ENCODE peak calls at places on chromosomes 13 and 19, in four cellular contexts. A, H, F and N are unnamed samples.

GRCh38 chr13:103878891-103879605 is 812.8 kb upstream of the SLC10A2 start:
- DNase-seq in A (no peak), H (no peak), F (no peak), N (no peak)

GRCh38 chr13:72662548-72662947 is 64.9 kb downstream of the MZT1 start:
- DNase-seq in A (no peak), H (no peak), F (no peak), N (no peak)

GRCh38 chr19:6414033-6414643 is 10.5 kb downstream of the KHSRP start:
- DNase-seq in A (no peak), H (no peak), F (no peak), N (no peak)

GRCh38 chr19:18672606-18673337 is 10.7 kb upstream of the CRTC1 start:
- DNase-seq in A (peak; percentile 94), H (peak; percentile 43), F (peak; percentile 73), N (no peak)

GRCh38 chr13:52869050-52869449 is 20.6 kb upstream of the PCDH8 start:
- DNase-seq in A (no peak), H (no peak), F (no peak), N (no peak)

GRCh38 chr13:110538632-110539031 is 22.9 kb downstream of the RAB20 start:
- DNase-seq in A (peak; percentile 82), H (no peak), F (no peak), N (peak; percentile 87)

GRCh38 chr19:57271280-57271679 is 9.0 kb upstream of the ZNF460 start:
- DNase-seq in A (no peak), H (no peak), F (no peak), N (no peak)

GRCh38 chr19:14565765-14566711 is 5.8 kb downstream of the NDUFB7 start:
- DNase-seq in A (no peak), H (no peak), F (no peak), N (no peak)

GRCh38 chr19:38684078-38684861 is 36.8 kb downstream of the ACTN4 start:
- DNase-seq in A (peak; percentile 94), H (peak; percentile 97), F (peak; percentile 64), N (no peak)

GRCh38 chr13:36814465-36814864 is 4.6 kb upstream of the RFXAP start:
- DNase-seq in A (no peak), H (no peak), F (no peak), N (no peak)

GRCh38 chr13:112346173-112346898 is 29.8 kb upstream of the SPACA7 start:
- DNase-seq in A (peak; percentile 55), H (peak; percentile 0), F (no peak), N (no peak)

GRCh38 chr19:13026478-13026999 is 31.3 kb downstream of the NFIX start:
- DNase-seq in A (peak; percentile 71), H (peak; percentile 75), F (peak; percentile 68), N (peak; percentile 80)

GRCh38 chr13:110518571-110518970 is 43.0 kb downstream of the RAB20 start:
- DNase-seq in A (peak; percentile 71), H (no peak), F (peak; percentile 50), N (no peak)

GRCh38 chr13:86425127-86425526 is 625.9 kb upstream of the SLITRK6 start:
- DNase-seq in A (no peak), H (no peak), F (no peak), N (no peak)

GRCh38 chr19:5448374-5448773 is 6.8 kb upstream of the ZNRF4 start:
- DNase-seq in A (no peak), H (no peak), F (peak; percentile 61), N (no peak)

GRCh38 chr19:10699650-10700335 is 1.4 kb upstream of the QTRT1 start:
- DNase-seq in A (no peak), H (peak; percentile 65), F (peak; percentile 74), N (peak; percentile 70)

GRCh38 chr19:16625183-16625958 is 2.6 kb downstream of the MED26 start:
- DNase-seq in A (no peak), H (no peak), F (no peak), N (no peak)

GRCh38 chr19:16627928-16628182 is 149 bp downstream of the MED26 start:
- DNase-seq in A (no peak), H (no peak), F (no peak), N (no peak)

GRCh38 chr19:16627194-16627927 is 643 bp downstream of the MED26 start:
- DNase-seq in A (peak; percentile 70), H (peak; percentile 51), F (no peak), N (peak; percentile 12)

GRCh38 chr19:16628183-16628983 is at the start of gene MED26:
- DNase-seq in A (peak; percentile 97), H (peak; percentile 99), F (peak; percentile 96), N (peak; percentile 96)

GRCh38 chr19:16626796-16627193 is 1.2 kb downstream of the MED26 start:
- DNase-seq in A (no peak), H (peak; percentile 43), F (no peak), N (no peak)
- H3K4me1 ChIP-seq in A (no peaks in the 10 kb centered on the region), H (peaks cover 8% of the 10 kb centered on the region), F (peaks cover 60% of the 10 kb centered on the region), N (peaks cover 41% of the 10 kb centered on the region)

GRCh38 chr13:99228737-99229691 is 28.4 kb downstream of the UBAC2 start:
- DNase-seq in A (no peak), H (peak; percentile 84), F (no peak), N (no peak)

GRCh38 chr13:99231726-99232125 is 26.5 kb downstream of the GPR18 start:
- DNase-seq in A (no peak), H (no peak), F (no peak), N (no peak)

GRCh38 chr13:99227331-99227900 is 26.8 kb downstream of the UBAC2 start:
- DNase-seq in A (no peak), H (no peak), F (no peak), N (no peak)

GRCh38 chr13:99227909-99228688 is 27.4 kb downstream of the UBAC2 start:
- DNase-seq in A (no peak), H (no peak), F (no peak), N (no peak)

DNA sequence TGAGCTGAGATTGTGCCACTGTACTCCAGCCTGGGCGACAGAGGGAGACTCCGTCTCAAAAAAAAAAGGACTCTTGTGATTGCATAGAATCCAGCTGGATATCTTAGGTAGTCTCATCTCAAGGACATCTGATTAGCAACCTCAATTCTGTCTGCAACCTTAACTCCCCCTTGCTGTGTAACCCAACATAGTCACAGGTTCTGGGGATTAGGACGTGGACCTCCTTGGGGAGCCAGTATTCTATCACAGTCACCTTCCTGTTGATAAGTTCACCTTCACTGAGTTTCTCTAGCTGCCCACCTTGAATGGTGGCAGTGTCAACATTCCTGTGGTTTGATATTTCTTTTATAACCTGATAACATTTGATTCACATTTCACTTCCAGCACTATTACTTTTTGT is 27.2 kb downstream of the GPR18 start:
- DNase-seq in A (no peak), H (no peak), F (no peak), N (no peak)
- H3K27ac ChIP-seq in A (no peak overlapping the region), H (no peak overlapping the region), F (no peak overlapping the region), N (no peak overlapping the region)

GRCh38 chr19:8452446-8453123 is 7.8 kb downstream of the HNRNPM start:
- DNase-seq in A (no peak), H (no peak), F (no peak), N (no peak)
- H3K4me1 ChIP-seq in A (no peaks in the 10 kb centered on the region), H (peaks cover 19% of the 10 kb centered on the region), F (peaks cover 93% of the 10 kb centered on the region), N (peaks cover 80% of the 10 kb centered on the region)

DNA sequence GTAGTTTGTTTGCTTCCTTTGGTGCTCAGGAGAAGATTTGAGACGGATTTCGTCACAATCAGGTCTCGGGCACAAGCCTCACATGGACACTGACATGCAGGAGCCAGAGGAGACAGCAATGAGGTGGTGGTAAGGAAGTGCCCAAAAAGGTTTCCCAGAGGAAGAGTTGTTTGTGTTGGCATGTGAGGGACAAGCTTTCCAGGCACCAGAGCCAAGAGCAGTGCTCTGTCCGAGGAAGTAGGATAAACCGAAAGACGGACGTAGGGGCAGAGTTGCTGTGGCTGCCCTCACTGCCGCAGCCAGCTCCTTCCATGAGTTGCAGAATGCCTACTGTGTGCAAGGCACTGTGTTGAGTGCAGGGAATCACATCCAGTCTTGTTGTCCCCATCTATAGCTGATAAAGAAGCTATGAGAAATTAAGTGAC is 27.7 kb downstream of the SAE1 start:
- DNase-seq in A (no peak), H (no peak), F (no peak), N (no peak)
- H3K27ac ChIP-seq in A (peak overlapping the region; percentile 52), H (peak overlapping the region; percentile 63), F (peak overlapping the region; percentile 79), N (peak overlapping the region; percentile 60)